ENCODE peak calls at places on chromosomes 5 and 9, in eight cellular contexts. I, V, S, H, Q, F, P and C are unnamed samples.
A peak's percentile ranks its signal among the peaks of the same experiment; 100 is the strongest.

GRCh38 chr5:123514615-123515355 is 2.8 kb downstream of the CSNK1G3 start:
- DNase-seq in I (no peak), V (no peak), S (no peak), H (no peak), Q (no peak), F (no peak), P (peak; percentile 7), C (no peak)

GRCh38 chr9:134138292-134138691 is 2.4 kb downstream of the WDR5 start:
- DNase-seq in I (no peak), V (no peak), S (no peak), H (no peak), Q (peak; percentile 35), F (no peak), P (no peak), C (peak; percentile 44)

GRCh38 chr9:93325307-93326035 is 126.0 kb upstream of the FAM120A start:
- DNase-seq in I (no peak), V (no peak), S (no peak), H (no peak), Q (no peak), F (no peak), P (no peak), C (no peak)

GRCh38 chr5:55062039-55062779 is 38.2 kb downstream of the GZMK start:
- DNase-seq in I (no peak), V (no peak), S (no peak), H (no peak), Q (peak; percentile 30), F (no peak), P (no peak), C (peak; percentile 24)

GRCh38 chr5:57684299-57684702 is 201.7 kb upstream of the ACTBL2 start:
- DNase-seq in I (no peak), V (no peak), S (no peak), H (peak; percentile 86), Q (no peak), F (no peak), P (no peak), C (no peak)

GRCh38 chr5:40166757-40167156 is 513.0 kb upstream of the PTGER4 start:
- DNase-seq in I (no peak), V (peak; percentile 39), S (no peak), H (peak; percentile 59), Q (no peak), F (no peak), P (no peak), C (no peak)

GRCh38 chr9:133506653-133507038 is 18.1 kb downstream of the MYMK start:
- DNase-seq in I (peak; percentile 19), V (peak; percentile 69), S (peak; percentile 80), H (no peak), Q (no peak), F (peak; percentile 71), P (no peak), C (peak; percentile 48)

GRCh38 chr5:67149933-67150523 is 46.6 kb downstream of the CD180 start:
- DNase-seq in I (peak; percentile 12), V (peak; percentile 72), S (no peak), H (no peak), Q (no peak), F (no peak), P (no peak), C (no peak)

GRCh38 chr5:94423411-94423810 is 195.0 kb downstream of the KIAA0825 start:
- DNase-seq in I (peak; percentile 27), V (no peak), S (no peak), H (no peak), Q (no peak), F (no peak), P (peak; percentile 42), C (no peak)

GRCh38 chr5:172010278-172010677 is 3.8 kb upstream of the FBXW11 start:
- DNase-seq in I (no peak), V (no peak), S (no peak), H (no peak), Q (no peak), F (no peak), P (peak; percentile 34), C (no peak)

GRCh38 chr5:138182808-138183207 is 3.9 kb downstream of the KIF20A start:
- DNase-seq in I (no peak), V (no peak), S (no peak), H (no peak), Q (no peak), F (no peak), P (no peak), C (no peak)

GRCh38 chr5:139650031-139650688 is 2.0 kb downstream of the CXXC5 start:
- DNase-seq in I (no peak), V (no peak), S (peak; percentile 73), H (no peak), Q (peak; percentile 55), F (peak; percentile 76), P (peak; percentile 80), C (no peak)

GRCh38 chr5:154118832-154119442 is 71.6 kb upstream of the GALNT10 start:
- DNase-seq in I (no peak), V (no peak), S (no peak), H (peak; percentile 79), Q (no peak), F (no peak), P (no peak), C (no peak)

GRCh38 chr5:119582987-119583386 is 46.4 kb upstream of the FAM170A start:
- DNase-seq in I (no peak), V (no peak), S (no peak), H (no peak), Q (no peak), F (no peak), P (peak; percentile 86), C (no peak)

GRCh38 chr5:132221781-132222648 is 5.6 kb downstream of the P4HA2 start:
- DNase-seq in I (peak; percentile 82), V (peak; percentile 97), S (no peak), H (peak; percentile 22), Q (peak; percentile 42), F (peak; percentile 67), P (no peak), C (no peak)

GRCh38 chr9:119451426-119451825 is 82.2 kb upstream of the BRINP1 start:
- DNase-seq in I (no peak), V (no peak), S (no peak), H (no peak), Q (no peak), F (no peak), P (no peak), C (no peak)

GRCh38 chr9:108584860-108585259 is 270.9 kb downstream of the ACTL7B start:
- DNase-seq in I (no peak), V (no peak), S (no peak), H (no peak), Q (no peak), F (no peak), P (no peak), C (no peak)

DNA sequence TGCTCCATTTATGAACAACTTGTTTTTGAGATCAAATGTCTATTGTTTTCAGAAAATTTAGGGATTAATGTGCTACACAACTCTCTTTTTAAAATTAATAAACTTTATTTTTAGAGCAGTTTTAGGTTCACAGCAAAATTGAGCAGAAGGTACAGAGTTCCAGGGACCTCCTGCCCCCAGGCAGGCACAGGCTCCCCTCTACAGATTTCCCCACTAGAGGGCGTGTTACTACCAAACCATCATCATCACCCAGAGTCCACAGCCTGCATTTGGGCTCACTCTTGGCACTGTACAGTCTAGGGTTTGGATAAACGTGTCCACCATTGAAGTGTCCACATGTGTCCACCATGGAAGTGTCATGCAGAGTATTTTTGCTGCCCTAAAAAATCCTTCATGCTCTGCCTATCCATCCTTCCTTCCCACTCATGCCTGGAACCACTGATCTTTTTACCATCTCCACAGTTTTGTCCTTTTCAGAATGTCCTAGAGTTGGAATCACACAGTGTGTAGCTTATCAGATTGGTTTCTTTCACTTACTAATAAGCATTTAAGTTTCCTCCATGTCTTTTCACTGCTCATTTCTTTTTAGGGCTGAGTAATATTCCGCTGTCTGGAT is 61.7 kb downstream of the MRPL36 start:
- DNase-seq in I (no peak), V (peak; percentile 23), S (no peak), H (peak; percentile 29), Q (no peak), F (no peak), P (peak; percentile 54), C (no peak)
- TF ChIP-seq CTCF in I (peak; percentile 49), V (peak; percentile 60), S (peak; percentile 46), H (peak; percentile 68), Q (peak; percentile 43), F (peak; percentile 25), P (peak; percentile 76), C (peak; percentile 38)

GRCh38 chr5:13976867-13977479 is 32.5 kb upstream of the DNAH5 start:
- DNase-seq in I (peak; percentile 36), V (peak; percentile 51), S (no peak), H (peak; percentile 56), Q (no peak), F (no peak), P (peak; percentile 54), C (no peak)
- TF ChIP-seq CTCF in I (peak; percentile 58), V (peak; percentile 39), S (peak; percentile 17), H (peak; percentile 38), Q (peak; percentile 28), F (peak; percentile 19), P (peak; percentile 74), C (no peak)

DNA sequence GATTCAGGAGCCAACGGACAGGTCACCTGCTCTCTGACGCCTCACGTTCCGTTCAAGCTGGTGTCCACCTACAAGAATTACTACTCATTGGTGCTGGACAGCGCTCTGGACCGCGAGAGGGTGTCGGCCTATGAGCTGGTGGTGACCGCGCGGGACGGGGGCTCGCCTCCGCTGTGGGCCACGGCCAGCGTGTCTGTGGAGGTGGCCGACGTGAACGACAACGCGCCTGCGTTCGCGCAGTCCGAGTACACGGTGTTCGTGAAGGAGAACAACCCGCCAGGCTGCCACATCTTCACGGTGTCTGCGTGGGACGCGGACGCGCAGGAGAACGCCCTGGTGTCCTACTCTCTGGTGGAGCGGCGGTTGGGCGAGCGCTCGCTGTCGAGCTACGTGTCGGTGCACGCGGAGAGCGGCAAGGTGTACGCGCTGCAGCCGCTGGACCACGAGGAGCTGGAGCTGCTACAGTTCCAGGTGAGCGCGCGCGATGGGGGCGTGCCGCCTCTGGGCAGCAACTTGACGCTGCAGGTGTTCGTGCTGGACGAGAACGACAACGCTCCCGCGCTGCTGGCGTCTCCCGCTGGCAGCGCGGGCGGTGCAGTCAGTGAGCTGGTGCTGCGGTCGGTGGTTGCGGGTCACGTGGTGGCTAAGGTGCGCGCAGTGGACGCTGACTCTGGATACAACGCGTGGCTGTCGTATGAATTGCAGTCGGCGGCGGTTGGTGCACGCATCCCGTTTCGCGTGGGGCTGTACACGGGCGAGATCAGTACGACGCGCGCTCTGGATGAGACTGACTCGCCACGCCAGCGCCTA is 1.7 kb downstream of the PCDHA10 start:
- DNase-seq in I (no peak), V (no peak), S (no peak), H (no peak), Q (no peak), F (no peak), P (no peak), C (peak; percentile 80)
- TF ChIP-seq CTCF in I (no peak), V (no peak), S (no peak), H (no peak), Q (no peak), F (no peak), P (no peak), C (no peak)

DNA sequence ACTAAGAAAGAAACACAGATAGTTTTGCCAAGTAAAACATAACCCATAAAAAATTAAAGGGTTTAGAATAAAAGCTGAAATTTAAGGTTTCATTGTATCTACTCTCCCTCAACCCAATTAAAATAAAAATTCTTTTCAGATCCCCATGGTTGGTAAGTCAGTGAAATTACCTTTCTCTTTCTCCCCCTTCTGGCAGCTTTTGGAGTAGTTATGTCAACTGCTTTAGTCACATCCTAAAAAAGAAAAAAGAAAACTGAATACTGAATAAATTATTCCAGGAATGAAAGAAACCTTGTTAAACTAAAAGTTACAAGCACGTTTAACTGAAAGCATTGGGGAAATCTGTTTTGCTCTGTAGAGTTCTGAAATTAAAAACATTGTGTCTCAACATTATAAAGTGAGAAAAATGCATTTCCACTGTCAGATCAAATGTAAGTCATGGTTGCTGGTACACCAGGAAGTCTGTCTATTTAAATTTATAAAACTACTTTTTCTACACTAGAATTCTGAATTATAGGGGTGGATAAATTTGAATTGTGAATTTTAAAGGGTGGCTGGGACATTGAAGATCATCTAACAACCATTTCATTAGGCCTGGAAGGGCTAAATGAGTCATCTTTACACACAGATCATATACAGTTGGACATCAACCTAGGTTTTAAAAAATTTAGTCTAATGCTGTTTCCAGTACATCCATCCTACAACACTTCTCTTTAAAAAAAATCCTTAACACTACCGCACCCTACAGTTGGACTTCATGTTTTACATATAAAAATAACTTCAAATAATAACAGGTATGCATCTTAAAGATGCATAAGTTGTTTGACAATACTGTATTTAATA is 24.7 kb downstream of the PSIP1 start:
- DNase-seq in I (no peak), V (peak; percentile 45), S (no peak), H (peak; percentile 25), Q (no peak), F (no peak), P (peak; percentile 31), C (no peak)
- TF ChIP-seq CTCF in I (peak; percentile 52), V (peak; percentile 55), S (peak; percentile 29), H (peak; percentile 10), Q (peak; percentile 40), F (peak; percentile 38), P (peak; percentile 57), C (peak; percentile 23)